ENCODE peak calls at places on chromosomes 13 and 19, in six cellular contexts. One of them, this sample, is unnamed.

GRCh38 chr19:45402469-45403070 is 2.3 kb downstream of the PPP1R13L start:
- DNase-seq in left colon: peak
- DNase-seq in GM04504: no peak
- DNase-seq in stimulated activated CD8-positive, alpha-beta memory T cell treated with anti-CD3 and anti-CD28 coated beads, Interleukin-12 subunit alpha, Interleukin-12 subunit beta, amount 100 ng/mL, for 4 hours: no peak
- DNase-seq in stimulated activated CD4-positive, alpha-beta T cell treated with anti-CD3 and anti-CD28 coated beads, TNF-alpha, amount 100 ng/mL, for 1 hour: no peak
- DNase-seq in transverse colon: peak
- DNase-seq in this sample: peak

GRCh38 chr13:90261343-90261742 is 1086.1 kb upstream of the MIR17HG start:
- DNase-seq in left colon: no peak
- DNase-seq in GM04504: no peak
- DNase-seq in stimulated activated CD8-positive, alpha-beta memory T cell treated with anti-CD3 and anti-CD28 coated beads, Interleukin-12 subunit alpha, Interleukin-12 subunit beta, amount 100 ng/mL, for 4 hours: no peak
- DNase-seq in stimulated activated CD4-positive, alpha-beta T cell treated with anti-CD3 and anti-CD28 coated beads, TNF-alpha, amount 100 ng/mL, for 1 hour: no peak
- DNase-seq in transverse colon: no peak
- DNase-seq in this sample: no peak

GRCh38 chr19:43560687-43561086 is 14.6 kb downstream of the XRCC1 start:
- DNase-seq in left colon: no peak
- DNase-seq in GM04504: no peak
- DNase-seq in stimulated activated CD8-positive, alpha-beta memory T cell treated with anti-CD3 and anti-CD28 coated beads, Interleukin-12 subunit alpha, Interleukin-12 subunit beta, amount 100 ng/mL, for 4 hours: no peak
- DNase-seq in stimulated activated CD4-positive, alpha-beta T cell treated with anti-CD3 and anti-CD28 coated beads, TNF-alpha, amount 100 ng/mL, for 1 hour: no peak
- DNase-seq in transverse colon: no peak
- DNase-seq in this sample: no peak

GRCh38 chr19:13804830-13805683 is 9.8 kb downstream of the ZSWIM4 start:
- DNase-seq in left colon: peak
- DNase-seq in GM04504: no peak
- DNase-seq in stimulated activated CD8-positive, alpha-beta memory T cell treated with anti-CD3 and anti-CD28 coated beads, Interleukin-12 subunit alpha, Interleukin-12 subunit beta, amount 100 ng/mL, for 4 hours: no peak
- DNase-seq in stimulated activated CD4-positive, alpha-beta T cell treated with anti-CD3 and anti-CD28 coated beads, TNF-alpha, amount 100 ng/mL, for 1 hour: no peak
- DNase-seq in transverse colon: no peak
- DNase-seq in this sample: peak

GRCh38 chr19:5349041-5349440 is 8.4 kb upstream of the PTPRS start:
- DNase-seq in left colon: no peak
- DNase-seq in GM04504: no peak
- DNase-seq in stimulated activated CD8-positive, alpha-beta memory T cell treated with anti-CD3 and anti-CD28 coated beads, Interleukin-12 subunit alpha, Interleukin-12 subunit beta, amount 100 ng/mL, for 4 hours: no peak
- DNase-seq in stimulated activated CD4-positive, alpha-beta T cell treated with anti-CD3 and anti-CD28 coated beads, TNF-alpha, amount 100 ng/mL, for 1 hour: no peak
- DNase-seq in transverse colon: no peak
- DNase-seq in this sample: no peak

GRCh38 chr19:16588089-16588823 is 16.0 kb upstream of the SLC35E1 start:
- DNase-seq in left colon: peak
- DNase-seq in GM04504: no peak
- DNase-seq in stimulated activated CD8-positive, alpha-beta memory T cell treated with anti-CD3 and anti-CD28 coated beads, Interleukin-12 subunit alpha, Interleukin-12 subunit beta, amount 100 ng/mL, for 4 hours: no peak
- DNase-seq in stimulated activated CD4-positive, alpha-beta T cell treated with anti-CD3 and anti-CD28 coated beads, TNF-alpha, amount 100 ng/mL, for 1 hour: no peak
- DNase-seq in transverse colon: peak
- DNase-seq in this sample: peak

GRCh38 chr13:60663788-60664187 is 266.8 kb downstream of the TDRD3 start:
- DNase-seq in left colon: no peak
- DNase-seq in GM04504: no peak
- DNase-seq in stimulated activated CD8-positive, alpha-beta memory T cell treated with anti-CD3 and anti-CD28 coated beads, Interleukin-12 subunit alpha, Interleukin-12 subunit beta, amount 100 ng/mL, for 4 hours: no peak
- DNase-seq in stimulated activated CD4-positive, alpha-beta T cell treated with anti-CD3 and anti-CD28 coated beads, TNF-alpha, amount 100 ng/mL, for 1 hour: no peak
- DNase-seq in transverse colon: no peak
- DNase-seq in this sample: no peak

GRCh38 chr19:27774337-27774736 is 1438.6 kb downstream of the UQCRFS1 start:
- DNase-seq in left colon: no peak
- DNase-seq in GM04504: no peak
- DNase-seq in stimulated activated CD8-positive, alpha-beta memory T cell treated with anti-CD3 and anti-CD28 coated beads, Interleukin-12 subunit alpha, Interleukin-12 subunit beta, amount 100 ng/mL, for 4 hours: no peak
- DNase-seq in stimulated activated CD4-positive, alpha-beta T cell treated with anti-CD3 and anti-CD28 coated beads, TNF-alpha, amount 100 ng/mL, for 1 hour: no peak
- DNase-seq in transverse colon: no peak
- DNase-seq in this sample: no peak

GRCh38 chr19:53037101-53038097 is 7.1 kb upstream of the ERVV-2 start:
- DNase-seq in left colon: no peak
- DNase-seq in GM04504: no peak
- DNase-seq in stimulated activated CD8-positive, alpha-beta memory T cell treated with anti-CD3 and anti-CD28 coated beads, Interleukin-12 subunit alpha, Interleukin-12 subunit beta, amount 100 ng/mL, for 4 hours: no peak
- DNase-seq in stimulated activated CD4-positive, alpha-beta T cell treated with anti-CD3 and anti-CD28 coated beads, TNF-alpha, amount 100 ng/mL, for 1 hour: no peak
- DNase-seq in transverse colon: no peak
- DNase-seq in this sample: peak

GRCh38 chr13:60312851-60313505 is 84.0 kb upstream of the TDRD3 start:
- DNase-seq in left colon: no peak
- DNase-seq in GM04504: no peak
- DNase-seq in stimulated activated CD8-positive, alpha-beta memory T cell treated with anti-CD3 and anti-CD28 coated beads, Interleukin-12 subunit alpha, Interleukin-12 subunit beta, amount 100 ng/mL, for 4 hours: no peak
- DNase-seq in stimulated activated CD4-positive, alpha-beta T cell treated with anti-CD3 and anti-CD28 coated beads, TNF-alpha, amount 100 ng/mL, for 1 hour: no peak
- DNase-seq in transverse colon: no peak
- DNase-seq in this sample: no peak

GRCh38 chr13:113855012-113855921 is 8.6 kb downstream of the GAS6 start:
- DNase-seq in left colon: peak
- DNase-seq in GM04504: no peak
- DNase-seq in stimulated activated CD8-positive, alpha-beta memory T cell treated with anti-CD3 and anti-CD28 coated beads, Interleukin-12 subunit alpha, Interleukin-12 subunit beta, amount 100 ng/mL, for 4 hours: no peak
- DNase-seq in stimulated activated CD4-positive, alpha-beta T cell treated with anti-CD3 and anti-CD28 coated beads, TNF-alpha, amount 100 ng/mL, for 1 hour: no peak
- DNase-seq in transverse colon: peak
- DNase-seq in this sample: peak

GRCh38 chr13:31207630-31208549 is 8.1 kb downstream of the B3GLCT start:
- DNase-seq in left colon: no peak
- DNase-seq in GM04504: peak
- DNase-seq in stimulated activated CD8-positive, alpha-beta memory T cell treated with anti-CD3 and anti-CD28 coated beads, Interleukin-12 subunit alpha, Interleukin-12 subunit beta, amount 100 ng/mL, for 4 hours: no peak
- DNase-seq in stimulated activated CD4-positive, alpha-beta T cell treated with anti-CD3 and anti-CD28 coated beads, TNF-alpha, amount 100 ng/mL, for 1 hour: no peak
- DNase-seq in transverse colon: no peak
- DNase-seq in this sample: no peak

GRCh38 chr13:95455782-95456181 is 96.7 kb upstream of the CLDN10 start:
- DNase-seq in left colon: no peak
- DNase-seq in GM04504: no peak
- DNase-seq in stimulated activated CD8-positive, alpha-beta memory T cell treated with anti-CD3 and anti-CD28 coated beads, Interleukin-12 subunit alpha, Interleukin-12 subunit beta, amount 100 ng/mL, for 4 hours: no peak
- DNase-seq in stimulated activated CD4-positive, alpha-beta T cell treated with anti-CD3 and anti-CD28 coated beads, TNF-alpha, amount 100 ng/mL, for 1 hour: no peak
- DNase-seq in transverse colon: no peak
- DNase-seq in this sample: no peak

GRCh38 chr19:40750035-40750284 is 317 bp downstream of the ACTMAP start:
- DNase-seq in left colon: no peak
- DNase-seq in GM04504: no peak
- DNase-seq in stimulated activated CD8-positive, alpha-beta memory T cell treated with anti-CD3 and anti-CD28 coated beads, Interleukin-12 subunit alpha, Interleukin-12 subunit beta, amount 100 ng/mL, for 4 hours: no peak
- DNase-seq in stimulated activated CD4-positive, alpha-beta T cell treated with anti-CD3 and anti-CD28 coated beads, TNF-alpha, amount 100 ng/mL, for 1 hour: no peak
- DNase-seq in transverse colon: no peak
- DNase-seq in this sample: no peak

GRCh38 chr13:45132384-45133064 is 12.2 kb downstream of the GTF2F2 start:
- DNase-seq in left colon: no peak
- DNase-seq in GM04504: no peak
- DNase-seq in stimulated activated CD8-positive, alpha-beta memory T cell treated with anti-CD3 and anti-CD28 coated beads, Interleukin-12 subunit alpha, Interleukin-12 subunit beta, amount 100 ng/mL, for 4 hours: no peak
- DNase-seq in stimulated activated CD4-positive, alpha-beta T cell treated with anti-CD3 and anti-CD28 coated beads, TNF-alpha, amount 100 ng/mL, for 1 hour: no peak
- DNase-seq in transverse colon: no peak
- DNase-seq in this sample: no peak

This sample was measured in body of pancreas.